ENCODE peak calls at places on chromosomes 11 and 22, in four cellular contexts. One of them, this sample, is unnamed.

GRCh38 chr11:68296344-68297051 is 15.9 kb upstream of the LRP5 start:
- DNase-seq in mammary epithelial cell: no peak
- DNase-seq in AG09319: no peak
- DNase-seq in NCI-H345: no peak
- DNase-seq in this sample: no peak

GRCh38 chr22:38412435-38413084 is 42.4 kb downstream of the KCNJ4 start:
- DNase-seq in mammary epithelial cell: no peak
- DNase-seq in AG09319: no peak
- DNase-seq in NCI-H345: peak
- DNase-seq in this sample: no peak

GRCh38 chr11:33868646-33869461 is 23.0 kb downstream of the LMO2 start:
- DNase-seq in mammary epithelial cell: no peak
- DNase-seq in AG09319: no peak
- DNase-seq in NCI-H345: no peak
- DNase-seq in this sample: no peak

GRCh38 chr22:24801906-24802504 is 4.0 kb upstream of the SGSM1 start:
- DNase-seq in mammary epithelial cell: no peak
- DNase-seq in AG09319: no peak
- DNase-seq in NCI-H345: no peak
- DNase-seq in this sample: no peak

GRCh38 chr11:128482092-128482491 is 105.3 kb downstream of the ETS1 start:
- DNase-seq in mammary epithelial cell: no peak
- DNase-seq in AG09319: no peak
- DNase-seq in NCI-H345: no peak
- DNase-seq in this sample: no peak

GRCh38 chr11:43852057-43852636 is 28.5 kb upstream of the ALKBH3 start:
- DNase-seq in mammary epithelial cell: peak
- DNase-seq in AG09319: peak
- DNase-seq in NCI-H345: peak
- DNase-seq in this sample: peak

GRCh38 chr11:60914620-60915249 is 777 bp downstream of the TMEM109 start:
- DNase-seq in mammary epithelial cell: peak
- DNase-seq in AG09319: no peak
- DNase-seq in NCI-H345: no peak
- DNase-seq in this sample: peak

GRCh38 chr11:68583047-68583446 is 101.3 kb upstream of the GAL start:
- DNase-seq in mammary epithelial cell: peak
- DNase-seq in AG09319: no peak
- DNase-seq in NCI-H345: no peak
- DNase-seq in this sample: no peak

GRCh38 chr11:6411594-6412031 is 7.3 kb downstream of the APBB1 start:
- DNase-seq in mammary epithelial cell: no peak
- DNase-seq in AG09319: no peak
- DNase-seq in NCI-H345: no peak
- DNase-seq in this sample: no peak

GRCh38 chr11:66279092-66279797 is 1.3 kb downstream of the CNIH2 start:
- DNase-seq in mammary epithelial cell: no peak
- DNase-seq in AG09319: no peak
- DNase-seq in NCI-H345: no peak
- DNase-seq in this sample: no peak

GRCh38 chr22:17969732-17970131 is 54.6 kb downstream of the MICAL3 start:
- DNase-seq in mammary epithelial cell: peak
- DNase-seq in AG09319: peak
- DNase-seq in NCI-H345: no peak
- DNase-seq in this sample: no peak

GRCh38 chr11:100734743-100735527 is 47.8 kb downstream of the ARHGAP42 start:
- DNase-seq in mammary epithelial cell: no peak
- DNase-seq in AG09319: no peak
- DNase-seq in NCI-H345: no peak
- DNase-seq in this sample: no peak

GRCh38 chr11:69446108-69446507 is 35.4 kb upstream of the LINC01488 start:
- DNase-seq in mammary epithelial cell: no peak
- DNase-seq in AG09319: no peak
- DNase-seq in NCI-H345: no peak
- DNase-seq in this sample: no peak

GRCh38 chr11:119727523-119728081 is 1.4 kb downstream of the NECTIN1 start:
- DNase-seq in mammary epithelial cell: no peak
- DNase-seq in AG09319: no peak
- DNase-seq in NCI-H345: peak
- DNase-seq in this sample: peak

GRCh38 chr22:44325718-44326548 is 13.2 kb upstream of the SHISAL1 start:
- DNase-seq in mammary epithelial cell: peak
- DNase-seq in AG09319: no peak
- DNase-seq in NCI-H345: no peak
- DNase-seq in this sample: no peak

GRCh38 chr11:126385991-126386728 is 30.7 kb downstream of the ST3GAL4 start:
- DNase-seq in mammary epithelial cell: no peak
- DNase-seq in AG09319: no peak
- DNase-seq in NCI-H345: no peak
- DNase-seq in this sample: no peak

GRCh38 chr11:130631119-130631518 is 182.7 kb downstream of the ADAMTS15 start:
- DNase-seq in mammary epithelial cell: peak
- DNase-seq in AG09319: no peak
- DNase-seq in NCI-H345: no peak
- DNase-seq in this sample: no peak

GRCh38 chr22:30304495-30305244 is 15.4 kb upstream of the CASTOR1 start:
- DNase-seq in mammary epithelial cell: peak
- DNase-seq in AG09319: no peak
- DNase-seq in NCI-H345: no peak
- DNase-seq in this sample: no peak

GRCh38 chr11:8092587-8093424 is 11.8 kb downstream of the TUB start:
- DNase-seq in mammary epithelial cell: peak
- DNase-seq in AG09319: peak
- DNase-seq in NCI-H345: peak
- DNase-seq in this sample: peak

GRCh38 chr22:44753189-44754042 is 1.0 kb downstream of the ARHGAP8 start:
- DNase-seq in mammary epithelial cell: peak
- DNase-seq in AG09319: peak
- DNase-seq in NCI-H345: no peak
- DNase-seq in this sample: no peak

GRCh38 chr11:63919267-63920125 is 2.5 kb upstream of the RCOR2 start:
- DNase-seq in mammary epithelial cell: no peak
- DNase-seq in AG09319: no peak
- DNase-seq in NCI-H345: no peak
- DNase-seq in this sample: peak

GRCh38 chr11:62324738-62325556 is 12.3 kb upstream of the ASRGL1 start:
- DNase-seq in mammary epithelial cell: peak
- DNase-seq in AG09319: no peak
- DNase-seq in NCI-H345: peak
- DNase-seq in this sample: peak

GRCh38 chr11:128039140-128040021 is 548.0 kb downstream of the ETS1 start:
- DNase-seq in mammary epithelial cell: peak
- DNase-seq in AG09319: peak
- DNase-seq in NCI-H345: no peak
- DNase-seq in this sample: no peak